ENCODE peak calls at places on chromosome 4, in ten cellular contexts. One of them, this sample, is unnamed.

GRCh38 chr4:168319486-168320019 is 1.0 kb upstream of the DDX60 start:
- DNase-seq in stimulated activated CD4-positive, alpha-beta T cell treated with anti-CD3 and anti-CD28 coated beads, TNF-alpha, amount 100 ng/mL, for 1 hour: no peak
- DNase-seq in heart right ventricle: no peak
- DNase-seq in NCI-H774: no peak
- DNase-seq in NCI-H1436: no peak
- DNase-seq in stimulated activated CD8-positive, alpha-beta memory T cell treated with anti-CD3 and anti-CD28 coated beads, Interleukin-4, amount 100 ng/mL, for 4 hours: no peak
- DNase-seq in T-cell: no peak
- DNase-seq in iPS-NIHi11: no peak
- DNase-seq in HT-29: no peak
- DNase-seq in T-helper 2 cell: no peak
- DNase-seq in this sample: no peak

GRCh38 chr4:6107114-6107791 is 89.0 kb upstream of the C4orf50 start:
- DNase-seq in iPS-NIHi11: no peak
- DNase-seq in T-cell: no peak
- DNase-seq in stimulated activated CD4-positive, alpha-beta T cell treated with anti-CD3 and anti-CD28 coated beads, TNF-alpha, amount 100 ng/mL, for 1 hour: no peak
- DNase-seq in NCI-H774: no peak
- DNase-seq in T-helper 2 cell: no peak
- DNase-seq in NCI-H1436: no peak
- DNase-seq in HT-29: no peak
- DNase-seq in heart right ventricle: no peak
- DNase-seq in stimulated activated CD8-positive, alpha-beta memory T cell treated with anti-CD3 and anti-CD28 coated beads, Interleukin-4, amount 100 ng/mL, for 4 hours: no peak
- DNase-seq in this sample: no peak

GRCh38 chr4:76458829-76459228 is 23.8 kb downstream of the SHROOM3 start:
- DNase-seq in NCI-H774: no peak
- DNase-seq in HT-29: no peak
- DNase-seq in heart right ventricle: no peak
- DNase-seq in stimulated activated CD4-positive, alpha-beta T cell treated with anti-CD3 and anti-CD28 coated beads, TNF-alpha, amount 100 ng/mL, for 1 hour: no peak
- DNase-seq in stimulated activated CD8-positive, alpha-beta memory T cell treated with anti-CD3 and anti-CD28 coated beads, Interleukin-4, amount 100 ng/mL, for 4 hours: no peak
- DNase-seq in NCI-H1436: no peak
- DNase-seq in T-helper 2 cell: no peak
- DNase-seq in iPS-NIHi11: peak; percentile 39
- DNase-seq in T-cell: no peak
- DNase-seq in this sample: no peak

GRCh38 chr4:118741456-118741855 is 56.3 kb downstream of the METTL14 start:
- DNase-seq in NCI-H1436: no peak
- DNase-seq in T-helper 2 cell: no peak
- DNase-seq in NCI-H774: no peak
- DNase-seq in HT-29: no peak
- DNase-seq in stimulated activated CD8-positive, alpha-beta memory T cell treated with anti-CD3 and anti-CD28 coated beads, Interleukin-4, amount 100 ng/mL, for 4 hours: no peak
- DNase-seq in stimulated activated CD4-positive, alpha-beta T cell treated with anti-CD3 and anti-CD28 coated beads, TNF-alpha, amount 100 ng/mL, for 1 hour: no peak
- DNase-seq in iPS-NIHi11: no peak
- DNase-seq in T-cell: no peak
- DNase-seq in heart right ventricle: no peak
- DNase-seq in this sample: no peak

GRCh38 chr4:177769155-177769554 is 326.9 kb upstream of the AGA start:
- DNase-seq in NCI-H1436: no peak
- DNase-seq in T-cell: no peak
- DNase-seq in T-helper 2 cell: no peak
- DNase-seq in NCI-H774: no peak
- DNase-seq in stimulated activated CD4-positive, alpha-beta T cell treated with anti-CD3 and anti-CD28 coated beads, TNF-alpha, amount 100 ng/mL, for 1 hour: no peak
- DNase-seq in HT-29: no peak
- DNase-seq in iPS-NIHi11: no peak
- DNase-seq in stimulated activated CD8-positive, alpha-beta memory T cell treated with anti-CD3 and anti-CD28 coated beads, Interleukin-4, amount 100 ng/mL, for 4 hours: no peak
- DNase-seq in heart right ventricle: no peak
- DNase-seq in this sample: no peak

GRCh38 chr4:132642196-132642817 is 506.8 kb upstream of the PCDH10 start:
- DNase-seq in T-cell: no peak
- DNase-seq in HT-29: peak; percentile 53
- DNase-seq in T-helper 2 cell: no peak
- DNase-seq in stimulated activated CD8-positive, alpha-beta memory T cell treated with anti-CD3 and anti-CD28 coated beads, Interleukin-4, amount 100 ng/mL, for 4 hours: no peak
- DNase-seq in NCI-H774: peak; percentile 0
- DNase-seq in NCI-H1436: peak; percentile 49
- DNase-seq in iPS-NIHi11: peak; percentile 67
- DNase-seq in heart right ventricle: no peak
- DNase-seq in stimulated activated CD4-positive, alpha-beta T cell treated with anti-CD3 and anti-CD28 coated beads, TNF-alpha, amount 100 ng/mL, for 1 hour: no peak
- DNase-seq in this sample: no peak

GRCh38 chr4:176781739-176782100 is 11.0 kb downstream of the VEGFC start:
- DNase-seq in T-cell: no peak
- DNase-seq in HT-29: no peak
- DNase-seq in NCI-H1436: no peak
- DNase-seq in heart right ventricle: no peak
- DNase-seq in NCI-H774: no peak
- DNase-seq in stimulated activated CD8-positive, alpha-beta memory T cell treated with anti-CD3 and anti-CD28 coated beads, Interleukin-4, amount 100 ng/mL, for 4 hours: no peak
- DNase-seq in T-helper 2 cell: no peak
- DNase-seq in stimulated activated CD4-positive, alpha-beta T cell treated with anti-CD3 and anti-CD28 coated beads, TNF-alpha, amount 100 ng/mL, for 1 hour: no peak
- DNase-seq in iPS-NIHi11: no peak
- DNase-seq in this sample: no peak

GRCh38 chr4:76585897-76586360 is 150.9 kb downstream of the SHROOM3 start:
- DNase-seq in stimulated activated CD8-positive, alpha-beta memory T cell treated with anti-CD3 and anti-CD28 coated beads, Interleukin-4, amount 100 ng/mL, for 4 hours: no peak
- DNase-seq in stimulated activated CD4-positive, alpha-beta T cell treated with anti-CD3 and anti-CD28 coated beads, TNF-alpha, amount 100 ng/mL, for 1 hour: no peak
- DNase-seq in T-helper 2 cell: no peak
- DNase-seq in heart right ventricle: peak; percentile 77
- DNase-seq in HT-29: peak; percentile 94
- DNase-seq in NCI-H774: peak; percentile 82
- DNase-seq in T-cell: peak; percentile 5
- DNase-seq in iPS-NIHi11: peak; percentile 89
- DNase-seq in NCI-H1436: peak; percentile 73
- DNase-seq in this sample: no peak

GRCh38 chr4:80393246-80393969 is 57.9 kb downstream of the CFAP299 start:
- DNase-seq in NCI-H1436: no peak
- DNase-seq in T-helper 2 cell: no peak
- DNase-seq in HT-29: no peak
- DNase-seq in T-cell: no peak
- DNase-seq in iPS-NIHi11: no peak
- DNase-seq in stimulated activated CD8-positive, alpha-beta memory T cell treated with anti-CD3 and anti-CD28 coated beads, Interleukin-4, amount 100 ng/mL, for 4 hours: no peak
- DNase-seq in heart right ventricle: no peak
- DNase-seq in stimulated activated CD4-positive, alpha-beta T cell treated with anti-CD3 and anti-CD28 coated beads, TNF-alpha, amount 100 ng/mL, for 1 hour: no peak
- DNase-seq in NCI-H774: no peak
- DNase-seq in this sample: no peak

GRCh38 chr4:128583753-128584712 is 225.5 kb upstream of the JADE1 start:
- DNase-seq in HT-29: peak; percentile 19
- DNase-seq in iPS-NIHi11: no peak
- DNase-seq in T-cell: no peak
- DNase-seq in stimulated activated CD4-positive, alpha-beta T cell treated with anti-CD3 and anti-CD28 coated beads, TNF-alpha, amount 100 ng/mL, for 1 hour: no peak
- DNase-seq in T-helper 2 cell: no peak
- DNase-seq in NCI-H1436: no peak
- DNase-seq in heart right ventricle: peak; percentile 50
- DNase-seq in NCI-H774: peak; percentile 14
- DNase-seq in stimulated activated CD8-positive, alpha-beta memory T cell treated with anti-CD3 and anti-CD28 coated beads, Interleukin-4, amount 100 ng/mL, for 4 hours: no peak
- DNase-seq in this sample: no peak

GRCh38 chr4:762211-763190 is 56.9 kb downstream of the PCGF3 start:
- DNase-seq in iPS-NIHi11: no peak
- DNase-seq in T-helper 2 cell: no peak
- DNase-seq in T-cell: no peak
- DNase-seq in stimulated activated CD8-positive, alpha-beta memory T cell treated with anti-CD3 and anti-CD28 coated beads, Interleukin-4, amount 100 ng/mL, for 4 hours: no peak
- DNase-seq in HT-29: peak; percentile 41
- DNase-seq in NCI-H774: no peak
- DNase-seq in stimulated activated CD4-positive, alpha-beta T cell treated with anti-CD3 and anti-CD28 coated beads, TNF-alpha, amount 100 ng/mL, for 1 hour: no peak
- DNase-seq in NCI-H1436: no peak
- DNase-seq in heart right ventricle: no peak
- DNase-seq in this sample: no peak

GRCh38 chr4:83089759-83090158 is 24.8 kb downstream of the PLAC8 start:
- DNase-seq in T-helper 2 cell: no peak
- DNase-seq in iPS-NIHi11: no peak
- DNase-seq in stimulated activated CD8-positive, alpha-beta memory T cell treated with anti-CD3 and anti-CD28 coated beads, Interleukin-4, amount 100 ng/mL, for 4 hours: no peak
- DNase-seq in T-cell: no peak
- DNase-seq in NCI-H774: no peak
- DNase-seq in heart right ventricle: no peak
- DNase-seq in HT-29: no peak
- DNase-seq in NCI-H1436: no peak
- DNase-seq in stimulated activated CD4-positive, alpha-beta T cell treated with anti-CD3 and anti-CD28 coated beads, TNF-alpha, amount 100 ng/mL, for 1 hour: no peak
- DNase-seq in this sample: no peak

GRCh38 chr4:8332891-8333331 is 63.4 kb downstream of the HTRA3 start:
- DNase-seq in stimulated activated CD8-positive, alpha-beta memory T cell treated with anti-CD3 and anti-CD28 coated beads, Interleukin-4, amount 100 ng/mL, for 4 hours: no peak
- DNase-seq in stimulated activated CD4-positive, alpha-beta T cell treated with anti-CD3 and anti-CD28 coated beads, TNF-alpha, amount 100 ng/mL, for 1 hour: no peak
- DNase-seq in iPS-NIHi11: no peak
- DNase-seq in T-helper 2 cell: no peak
- DNase-seq in NCI-H774: no peak
- DNase-seq in heart right ventricle: no peak
- DNase-seq in T-cell: no peak
- DNase-seq in HT-29: no peak
- DNase-seq in NCI-H1436: no peak
- DNase-seq in this sample: no peak

GRCh38 chr4:147518086-147518485 is 37.2 kb downstream of the EDNRA start:
- DNase-seq in T-cell: no peak
- DNase-seq in iPS-NIHi11: no peak
- DNase-seq in T-helper 2 cell: no peak
- DNase-seq in stimulated activated CD4-positive, alpha-beta T cell treated with anti-CD3 and anti-CD28 coated beads, TNF-alpha, amount 100 ng/mL, for 1 hour: no peak
- DNase-seq in stimulated activated CD8-positive, alpha-beta memory T cell treated with anti-CD3 and anti-CD28 coated beads, Interleukin-4, amount 100 ng/mL, for 4 hours: no peak
- DNase-seq in heart right ventricle: no peak
- DNase-seq in NCI-H1436: no peak
- DNase-seq in HT-29: no peak
- DNase-seq in NCI-H774: no peak
- DNase-seq in this sample: no peak

GRCh38 chr4:184470785-184471110 is 3.6 kb downstream of the IRF2 start:
- DNase-seq in NCI-H774: no peak
- DNase-seq in NCI-H1436: no peak
- DNase-seq in T-helper 2 cell: no peak
- DNase-seq in stimulated activated CD4-positive, alpha-beta T cell treated with anti-CD3 and anti-CD28 coated beads, TNF-alpha, amount 100 ng/mL, for 1 hour: no peak
- DNase-seq in stimulated activated CD8-positive, alpha-beta memory T cell treated with anti-CD3 and anti-CD28 coated beads, Interleukin-4, amount 100 ng/mL, for 4 hours: no peak
- DNase-seq in T-cell: no peak
- DNase-seq in HT-29: no peak
- DNase-seq in iPS-NIHi11: no peak
- DNase-seq in heart right ventricle: no peak
- DNase-seq in this sample: no peak

GRCh38 chr4:69749771-69750170 is 10.6 kb downstream of the SULT1B1 start:
- DNase-seq in NCI-H774: no peak
- DNase-seq in T-cell: no peak
- DNase-seq in heart right ventricle: no peak
- DNase-seq in stimulated activated CD4-positive, alpha-beta T cell treated with anti-CD3 and anti-CD28 coated beads, TNF-alpha, amount 100 ng/mL, for 1 hour: no peak
- DNase-seq in iPS-NIHi11: no peak
- DNase-seq in NCI-H1436: no peak
- DNase-seq in stimulated activated CD8-positive, alpha-beta memory T cell treated with anti-CD3 and anti-CD28 coated beads, Interleukin-4, amount 100 ng/mL, for 4 hours: no peak
- DNase-seq in HT-29: no peak
- DNase-seq in T-helper 2 cell: no peak
- DNase-seq in this sample: no peak

This sample was measured in NCI-H2107.